ENCODE peak calls at places on chromosomes 12 and 14, in four cellular contexts. One of them, this sample, is unnamed.

GRCh38 chr14:90995785-90996184 is 64.7 kb downstream of the RPS6KA5 start:
- DNase-seq in left ventricle myocardium inferior: no peak
- DNase-seq in H1: no peak
- DNase-seq in IMR-90: no peak
- DNase-seq in this sample: no peak

GRCh38 chr14:68000516-68000915 is 180.9 kb downstream of the RAD51B start:
- DNase-seq in H1: no peak
- DNase-seq in IMR-90: no peak
- DNase-seq in left ventricle myocardium inferior: no peak
- DNase-seq in this sample: no peak

GRCh38 chr14:24481622-24482324 is 26.3 kb downstream of the CMA1 start:
- DNase-seq in IMR-90: peak
- DNase-seq in left ventricle myocardium inferior: no peak
- DNase-seq in H1: peak
- DNase-seq in this sample: peak

GRCh38 chr14:94555991-94556390 is 5.3 kb upstream of the SERPINA4 start:
- DNase-seq in IMR-90: no peak
- DNase-seq in left ventricle myocardium inferior: no peak
- DNase-seq in H1: no peak
- DNase-seq in this sample: no peak

GRCh38 chr14:105455766-105456660 is 18.6 kb upstream of the CRIP2 start:
- DNase-seq in left ventricle myocardium inferior: no peak
- DNase-seq in IMR-90: no peak
- DNase-seq in H1: no peak
- DNase-seq in this sample: no peak

GRCh38 chr12:1575287-1575798 is 19.0 kb downstream of the FBXL14 start:
- DNase-seq in left ventricle myocardium inferior: no peak
- DNase-seq in IMR-90: no peak
- DNase-seq in H1: no peak
- DNase-seq in this sample: no peak

GRCh38 chr14:34632451-34632850 is 2.5 kb upstream of the SNX6 start:
- DNase-seq in IMR-90: no peak
- DNase-seq in H1: no peak
- DNase-seq in left ventricle myocardium inferior: no peak
- DNase-seq in this sample: no peak

GRCh38 chr12:25455696-25456095 is 97.4 kb downstream of the LMNTD1 start:
- DNase-seq in H1: no peak
- DNase-seq in left ventricle myocardium inferior: no peak
- DNase-seq in IMR-90: no peak
- DNase-seq in this sample: no peak

GRCh38 chr12:54136844-54137580 is 51.8 kb downstream of the SMUG1 start:
- DNase-seq in H1: no peak
- DNase-seq in left ventricle myocardium inferior: no peak
- DNase-seq in IMR-90: no peak
- DNase-seq in this sample: no peak

GRCh38 chr12:62767506-62767905 is 167.4 kb downstream of the PPM1H start:
- DNase-seq in left ventricle myocardium inferior: no peak
- DNase-seq in H1: no peak
- DNase-seq in IMR-90: peak
- DNase-seq in this sample: peak

GRCh38 chr12:50387972-50388478 is 8.4 kb downstream of the FAM186A start:
- DNase-seq in IMR-90: no peak
- DNase-seq in left ventricle myocardium inferior: no peak
- DNase-seq in H1: peak
- DNase-seq in this sample: no peak

GRCh38 chr14:56524971-56525677 is 54.5 kb upstream of the TMEM260 start:
- DNase-seq in IMR-90: no peak
- DNase-seq in left ventricle myocardium inferior: no peak
- DNase-seq in H1: no peak
- DNase-seq in this sample: no peak
- H3K27ac ChIP-seq in IMR-90: no peak
- H3K27ac ChIP-seq in left ventricle myocardium inferior: no peak
- H3K27ac ChIP-seq in H1: no peak
- H3K27ac ChIP-seq in this sample: no peak

GRCh38 chr12:17975763-17976162 is 114.2 kb downstream of the RERGL start:
- DNase-seq in H1: no peak
- DNase-seq in left ventricle myocardium inferior: no peak
- DNase-seq in IMR-90: no peak
- DNase-seq in this sample: no peak

GRCh38 chr12:17971850-17972249 is 118.1 kb downstream of the RERGL start:
- DNase-seq in IMR-90: no peak
- DNase-seq in H1: no peak
- DNase-seq in left ventricle myocardium inferior: no peak
- DNase-seq in this sample: no peak

GRCh38 chr12:17975239-17975638 is 114.8 kb downstream of the RERGL start:
- DNase-seq in H1: no peak
- DNase-seq in left ventricle myocardium inferior: no peak
- DNase-seq in IMR-90: no peak
- DNase-seq in this sample: no peak

DNA sequence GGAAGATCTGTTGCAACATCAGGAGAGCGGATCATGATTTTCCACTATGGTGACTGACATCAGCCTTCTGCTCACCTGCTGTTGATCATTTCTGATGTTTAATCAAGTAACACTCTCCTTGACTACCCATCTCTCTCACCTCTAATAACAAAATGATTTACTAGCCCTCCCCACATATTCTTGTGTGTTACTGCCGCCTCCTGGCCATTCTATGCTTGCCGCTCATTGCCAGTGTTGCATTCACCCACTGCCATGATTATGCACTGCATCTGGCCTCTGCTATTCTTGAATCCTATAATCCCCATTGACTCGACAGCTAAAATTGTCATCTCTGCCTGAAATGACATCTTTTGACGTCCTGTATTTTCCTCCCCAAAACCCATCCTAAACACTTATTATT is 113.8 kb downstream of the RERGL start:
- DNase-seq in H1: peak
- DNase-seq in IMR-90: no peak
- DNase-seq in left ventricle myocardium inferior: no peak
- DNase-seq in this sample: peak
- TF ChIP-seq CTCF in H1: peak
- TF ChIP-seq CTCF in IMR-90: peak
- TF ChIP-seq CTCF in left ventricle myocardium inferior: no peak
- TF ChIP-seq CTCF in this sample: peak

GRCh38 chr14:61761959-61762786 is at the start of gene SNAPC1:
- DNase-seq in H1: peak
- DNase-seq in IMR-90: peak
- DNase-seq in left ventricle myocardium inferior: peak
- DNase-seq in this sample: peak
- H3K27ac ChIP-seq in H1: peak
- H3K27ac ChIP-seq in IMR-90: peak
- H3K27ac ChIP-seq in left ventricle myocardium inferior: peak
- H3K27ac ChIP-seq in this sample: peak

DNA sequence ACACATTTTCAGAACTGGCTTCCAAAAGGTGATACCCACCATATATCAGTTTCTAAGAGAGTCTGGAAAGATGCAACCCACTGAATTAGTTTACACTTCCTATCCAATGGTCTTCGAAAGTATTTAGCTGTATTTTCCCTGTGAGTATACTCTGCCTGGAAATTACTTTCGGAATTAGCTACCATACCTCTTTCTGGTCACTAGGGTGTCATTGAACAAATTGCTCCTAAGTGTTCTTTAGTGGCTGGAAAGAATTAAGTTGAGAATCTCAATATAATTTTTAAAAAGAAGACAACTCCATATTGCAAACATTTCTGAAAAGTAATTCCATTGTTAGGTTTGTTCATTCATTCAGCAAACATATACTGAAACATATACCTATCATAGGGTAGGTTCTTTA is 283.1 kb upstream of the SSTR1 start:
- DNase-seq in left ventricle myocardium inferior: no peak
- DNase-seq in IMR-90: no peak
- DNase-seq in H1: no peak
- DNase-seq in this sample: no peak
- TF ChIP-seq CTCF in left ventricle myocardium inferior: no peak
- TF ChIP-seq CTCF in IMR-90: no peak
- TF ChIP-seq CTCF in H1: no peak
- TF ChIP-seq CTCF in this sample: no peak

GRCh38 chr12:108302034-108302433 is 37.1 kb downstream of the CMKLR1 start:
- DNase-seq in left ventricle myocardium inferior: no peak
- DNase-seq in IMR-90: no peak
- DNase-seq in H1: no peak
- DNase-seq in this sample: no peak
- H3K27ac ChIP-seq in left ventricle myocardium inferior: peak
- H3K27ac ChIP-seq in IMR-90: no peak
- H3K27ac ChIP-seq in H1: no peak
- H3K27ac ChIP-seq in this sample: no peak

GRCh38 chr12:91695964-91696363 is 449.7 kb downstream of the BTG1 start:
- DNase-seq in H1: no peak
- DNase-seq in IMR-90: no peak
- DNase-seq in left ventricle myocardium inferior: no peak
- DNase-seq in this sample: no peak
- TF ChIP-seq CTCF in H1: no peak
- TF ChIP-seq CTCF in IMR-90: no peak
- TF ChIP-seq CTCF in left ventricle myocardium inferior: no peak
- TF ChIP-seq CTCF in this sample: peak

GRCh38 chr12:112183591-112184021 is 58.2 kb downstream of the TRAFD1 start:
- DNase-seq in left ventricle myocardium inferior: no peak
- DNase-seq in H1: no peak
- DNase-seq in IMR-90: no peak
- DNase-seq in this sample: no peak

GRCh38 chr12:112182499-112182898 is 57.1 kb downstream of the TRAFD1 start:
- DNase-seq in H1: no peak
- DNase-seq in IMR-90: peak
- DNase-seq in left ventricle myocardium inferior: no peak
- DNase-seq in this sample: no peak

GRCh38 chr12:112183141-112183581 is 57.8 kb downstream of the TRAFD1 start:
- DNase-seq in H1: no peak
- DNase-seq in left ventricle myocardium inferior: no peak
- DNase-seq in IMR-90: peak
- DNase-seq in this sample: peak

GRCh38 chr12:112185093-112185923 is 59.9 kb downstream of the TRAFD1 start:
- DNase-seq in H1: no peak
- DNase-seq in left ventricle myocardium inferior: no peak
- DNase-seq in IMR-90: no peak
- DNase-seq in this sample: no peak

GRCh38 chr12:112184056-112184887 is 58.9 kb downstream of the TRAFD1 start:
- DNase-seq in left ventricle myocardium inferior: no peak
- DNase-seq in H1: no peak
- DNase-seq in IMR-90: no peak
- DNase-seq in this sample: no peak
- H3K27ac ChIP-seq in left ventricle myocardium inferior: no peak
- H3K27ac ChIP-seq in H1: peak
- H3K27ac ChIP-seq in IMR-90: no peak
- H3K27ac ChIP-seq in this sample: no peak

GRCh38 chr14:77097689-77098469 is at the start of gene CIPC:
- DNase-seq in left ventricle myocardium inferior: peak
- DNase-seq in IMR-90: peak
- DNase-seq in H1: peak
- DNase-seq in this sample: peak
- TF ChIP-seq CTCF in left ventricle myocardium inferior: no peak
- TF ChIP-seq CTCF in IMR-90: no peak
- TF ChIP-seq CTCF in H1: no peak
- TF ChIP-seq CTCF in this sample: no peak

GRCh38 chr12:115599251-115599811 is 678.2 kb downstream of the MED13L start:
- DNase-seq in H1: no peak
- DNase-seq in left ventricle myocardium inferior: peak
- DNase-seq in IMR-90: no peak
- DNase-seq in this sample: no peak
- H3K27ac ChIP-seq in H1: no peak
- H3K27ac ChIP-seq in left ventricle myocardium inferior: peak
- H3K27ac ChIP-seq in IMR-90: no peak
- H3K27ac ChIP-seq in this sample: no peak

GRCh38 chr12:79001404-79001803 is 136.8 kb downstream of the SYT1 start:
- DNase-seq in IMR-90: no peak
- DNase-seq in H1: no peak
- DNase-seq in left ventricle myocardium inferior: no peak
- DNase-seq in this sample: no peak

GRCh38 chr12:79000501-79000900 is 135.9 kb downstream of the SYT1 start:
- DNase-seq in H1: no peak
- DNase-seq in IMR-90: peak
- DNase-seq in left ventricle myocardium inferior: no peak
- DNase-seq in this sample: no peak

GRCh38 chr12:79008591-79008990 is 144.0 kb downstream of the SYT1 start:
- DNase-seq in left ventricle myocardium inferior: no peak
- DNase-seq in H1: no peak
- DNase-seq in IMR-90: no peak
- DNase-seq in this sample: no peak

DNA sequence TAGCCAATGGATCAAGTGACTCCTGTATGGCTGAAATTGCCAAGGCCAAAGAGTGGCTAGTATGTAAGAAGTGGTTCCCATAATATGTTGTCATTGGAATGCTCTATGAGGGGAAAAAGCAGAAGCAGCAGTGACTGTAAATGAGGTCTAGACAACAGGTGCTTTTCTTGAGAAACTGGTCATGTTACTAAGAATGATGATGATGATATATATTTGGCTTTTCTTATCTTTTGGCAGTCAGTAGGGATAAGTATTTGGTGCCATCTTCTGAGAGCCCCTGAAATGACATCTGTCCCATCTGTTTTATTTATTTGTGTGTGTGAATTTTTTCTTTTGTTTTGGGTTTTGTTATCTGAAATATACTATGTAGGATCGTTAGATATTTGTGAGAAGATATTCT is 141.7 kb downstream of the SYT1 start:
- DNase-seq in left ventricle myocardium inferior: no peak
- DNase-seq in H1: no peak
- DNase-seq in IMR-90: peak
- DNase-seq in this sample: peak
- TF ChIP-seq CTCF in left ventricle myocardium inferior: no peak
- TF ChIP-seq CTCF in H1: no peak
- TF ChIP-seq CTCF in IMR-90: peak
- TF ChIP-seq CTCF in this sample: peak

This sample was measured in brain microvascular endothelial cell.